ENCODE peak calls at places on chromosomes 7 and 10, in four cellular contexts. X is spleen, D is prostate gland, Z is heart right ventricle. L is an unnamed sample.

GRCh38 chr7:99021941-99022560 is 121.9 kb downstream of the SMURF1 start:
- DNase-seq in X (no peak), D (no peak), Z (no peak), L (peak)

GRCh38 chr10:49361735-49362568 is 33.9 kb downstream of the DRGX start:
- DNase-seq in X (no peak), D (no peak), Z (no peak), L (no peak)

GRCh38 chr10:97331304-97331703 is 3.2 kb downstream of the FRAT2 start:
- DNase-seq in X (peak), D (no peak), Z (no peak), L (no peak)

GRCh38 chr10:24307696-24308476 is 98.9 kb downstream of the KIAA1217 start:
- DNase-seq in X (no peak), D (no peak), Z (no peak), L (no peak)

GRCh38 chr10:3786295-3786981 is 1.4 kb upstream of the KLF6 start:
- DNase-seq in X (peak), D (no peak), Z (peak), L (peak)

GRCh38 chr10:25701651-25702050 is 232.4 kb upstream of the MYO3A start:
- DNase-seq in X (no peak), D (no peak), Z (no peak), L (no peak)

GRCh38 chr7:117946201-117946633 is 73.0 kb upstream of the CTTNBP2 start:
- DNase-seq in X (no peak), D (no peak), Z (no peak), L (no peak)

GRCh38 chr10:11160982-11161554 is 143.4 kb downstream of the CELF2 start:
- DNase-seq in X (no peak), D (no peak), Z (no peak), L (no peak)

GRCh38 chr10:20418286-20418685 is 478.8 kb downstream of the NEBL start:
- DNase-seq in X (no peak), D (no peak), Z (no peak), L (no peak)

GRCh38 chr10:93287775-93288174 is 194.4 kb downstream of the MYOF start:
- DNase-seq in X (no peak), D (no peak), Z (no peak), L (no peak)

GRCh38 chr10:84270708-84271107 is 25.9 kb downstream of the RGR start:
- DNase-seq in X (no peak), D (no peak), Z (no peak), L (no peak)

GRCh38 chr7:31327071-31327470 is 13.5 kb downstream of the NEUROD6 start:
- DNase-seq in X (no peak), D (no peak), Z (no peak), L (no peak)

GRCh38 chr7:265998-266850 is 23.7 kb upstream of the FOXL3 start:
- DNase-seq in X (peak), D (no peak), Z (no peak), L (no peak)

GRCh38 chr7:94223375-94224084 is 171.2 kb upstream of the COL1A2 start:
- DNase-seq in X (no peak), D (no peak), Z (no peak), L (no peak)

GRCh38 chr10:28217848-28218247 is 85.0 kb downstream of the MPP7 start:
- DNase-seq in X (no peak), D (no peak), Z (no peak), L (no peak)

GRCh38 chr10:44008270-44008916 is 359.7 kb upstream of the ZNF32 start:
- DNase-seq in X (no peak), D (no peak), Z (no peak), L (no peak)

GRCh38 chr10:3782099-3782455 is 2.9 kb downstream of the KLF6 start:
- DNase-seq in X (no peak), D (no peak), Z (no peak), L (no peak)

GRCh38 chr7:24786941-24787340 is 29.7 kb upstream of the GSDME start:
- DNase-seq in X (no peak), D (no peak), Z (no peak), L (no peak)

GRCh38 chr10:14074062-14074884 is 256.5 kb downstream of the FRMD4A start:
- DNase-seq in X (no peak), D (peak), Z (peak), L (peak)

GRCh38 chr10:48926255-48926654 is 13.4 kb downstream of the LRRC18 start:
- DNase-seq in X (no peak), D (no peak), Z (no peak), L (no peak)

GRCh38 chr7:542935-543789 is 23.5 kb upstream of the PDGFA start:
- DNase-seq in X (no peak), D (no peak), Z (no peak), L (peak)

GRCh38 chr10:69318997-69319727 is 40.9 kb downstream of the HK1 start:
- DNase-seq in X (peak), D (peak), Z (peak), L (peak)

GRCh38 chr7:44348300-44348699 is 22.9 kb upstream of the CAMK2B start:
- DNase-seq in X (no peak), D (no peak), Z (no peak), L (no peak)

GRCh38 chr10:61063035-61063434 is 119.0 kb upstream of the RHOBTB1 start:
- DNase-seq in X (no peak), D (peak), Z (no peak), L (no peak)

GRCh38 chr10:55091691-55092328 is 290.8 kb upstream of the PCDH15 start:
- DNase-seq in X (no peak), D (no peak), Z (no peak), L (no peak)

GRCh38 chr7:148337166-148337565 is 253.4 kb upstream of the C7orf33 start:
- DNase-seq in X (no peak), D (no peak), Z (no peak), L (no peak)

GRCh38 chr10:5272065-5272803 is 75.6 kb downstream of the AKR1C4 start:
- DNase-seq in X (no peak), D (no peak), Z (no peak), L (no peak)

GRCh38 chr10:133390597-133391248 is 3.2 kb upstream of the MTG1 start:
- DNase-seq in X (no peak), D (no peak), Z (no peak), L (no peak)

GRCh38 chr10:131043039-131043691 is 268.4 kb downstream of the TCERG1L start:
- DNase-seq in X (peak), D (no peak), Z (no peak), L (no peak)

GRCh38 chr7:130959743-130960207 is 225.8 kb upstream of the KLF14 start:
- DNase-seq in X (no peak), D (no peak), Z (no peak), L (no peak)
- TF ChIP-seq CTCF in X (peak), D (no peak), Z (peak), L (no peak)

GRCh38 chr7:107813524-107813923 is 10.5 kb upstream of the SLC26A3 start:
- DNase-seq in X (no peak), D (no peak), Z (no peak), L (no peak)
- H3K27ac ChIP-seq in X (no peak), D (peak), Z (no peak), L (no peak)

GRCh38 chr10:788796-789748 is 99.6 kb upstream of the DIP2C start:
- DNase-seq in X (peak), D (peak), Z (peak), L (peak)
- H3K4me3 ChIP-seq in X (peak), D (peak), Z (no peak), L (peak)

GRCh38 chr7:69250958-69251357 is 347.3 kb upstream of the AUTS2 start:
- DNase-seq in X (no peak), D (no peak), Z (no peak), L (no peak)

GRCh38 chr7:69244691-69245090 is 353.6 kb upstream of the AUTS2 start:
- DNase-seq in X (no peak), D (no peak), Z (no peak), L (no peak)

GRCh38 chr7:69246758-69247157 is 351.5 kb upstream of the AUTS2 start:
- DNase-seq in X (no peak), D (no peak), Z (no peak), L (no peak)

GRCh38 chr7:69245646-69246045 is 352.6 kb upstream of the AUTS2 start:
- DNase-seq in X (no peak), D (no peak), Z (no peak), L (no peak)
- TF ChIP-seq CTCF in X (no peak), D (no peak), Z (no peak), L (no peak)

GRCh38 chr7:111730476-111731300 is 168.4 kb upstream of the IMMP2L start:
- DNase-seq in X (no peak), D (no peak), Z (no peak), L (no peak)

GRCh38 chr7:111736475-111736874 is 174.2 kb upstream of the IMMP2L start:
- DNase-seq in X (no peak), D (no peak), Z (no peak), L (no peak)

GRCh38 chr7:111734955-111735660 is 172.8 kb upstream of the IMMP2L start:
- DNase-seq in X (no peak), D (no peak), Z (no peak), L (no peak)

GRCh38 chr7:111732923-111733322 is 170.6 kb upstream of the IMMP2L start:
- DNase-seq in X (no peak), D (no peak), Z (no peak), L (no peak)

DNA sequence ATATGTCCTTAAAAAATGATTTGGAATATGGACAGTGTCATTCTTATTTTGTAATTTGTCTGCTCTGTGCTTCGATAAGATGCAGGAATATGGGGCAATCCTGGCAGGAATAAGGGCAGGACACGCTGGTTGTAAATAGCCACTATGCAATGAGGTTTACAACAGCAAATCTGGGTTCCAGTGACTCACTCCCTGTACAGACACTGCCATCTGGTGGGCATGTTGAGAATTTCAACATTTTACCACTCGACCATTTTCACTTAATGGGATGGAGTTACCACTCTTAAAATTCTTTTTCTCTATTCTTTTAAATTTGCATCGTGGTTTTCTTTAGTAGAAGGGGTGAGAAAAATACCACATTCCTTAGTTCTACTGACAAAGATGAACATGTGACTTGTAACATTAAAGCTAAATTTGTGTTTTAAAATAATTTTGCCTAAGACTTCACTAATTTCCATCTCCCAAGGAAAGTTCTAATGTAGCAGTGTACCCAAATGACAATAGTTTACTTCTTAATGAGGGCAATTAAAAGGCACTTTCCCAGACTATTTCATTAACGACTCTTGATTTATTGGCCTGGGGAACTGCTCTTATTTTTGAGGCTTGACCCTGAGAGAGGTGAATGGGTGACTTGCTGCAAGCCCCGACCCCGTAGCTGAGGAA is 173.5 kb upstream of the IMMP2L start:
- DNase-seq in X (no peak), D (peak), Z (no peak), L (no peak)
- H3K27ac ChIP-seq in X (no peak), D (no peak), Z (no peak), L (no peak)